ENCODE peak calls at places on chromosomes 3 and 15, in eight cellular contexts. One of them, this sample, is unnamed.

GRCh38 chr3:183800221-183800863 is 25.0 kb downstream of the MAP6D1 start:
- DNase-seq in AG04450: no peak
- DNase-seq in SK-N-SH: no peak
- DNase-seq in cardiac fibroblast: no peak
- DNase-seq in stomach: no peak
- DNase-seq in AG09319: no peak
- DNase-seq in AG04449: no peak
- DNase-seq in Peyer's patch: peak
- DNase-seq in this sample: no peak

GRCh38 chr3:193228206-193228605 is 12.8 kb upstream of the PLAAT1 start:
- DNase-seq in SK-N-SH: no peak
- DNase-seq in AG09319: no peak
- DNase-seq in cardiac fibroblast: no peak
- DNase-seq in stomach: no peak
- DNase-seq in AG04450: no peak
- DNase-seq in AG04449: no peak
- DNase-seq in Peyer's patch: no peak
- DNase-seq in this sample: no peak

GRCh38 chr15:40511093-40511471 is 40.3 kb downstream of the CHST14 start:
- DNase-seq in AG09319: no peak
- DNase-seq in AG04449: no peak
- DNase-seq in cardiac fibroblast: no peak
- DNase-seq in AG04450: no peak
- DNase-seq in SK-N-SH: no peak
- DNase-seq in Peyer's patch: peak
- DNase-seq in stomach: no peak
- DNase-seq in this sample: peak

GRCh38 chr15:29934251-29934650 is 112.0 kb upstream of the TJP1 start:
- DNase-seq in AG04450: no peak
- DNase-seq in AG04449: peak
- DNase-seq in stomach: no peak
- DNase-seq in SK-N-SH: no peak
- DNase-seq in cardiac fibroblast: peak
- DNase-seq in AG09319: no peak
- DNase-seq in Peyer's patch: no peak
- DNase-seq in this sample: peak

GRCh38 chr15:73755481-73755880 is 2.3 kb upstream of the INSYN1 start:
- DNase-seq in stomach: no peak
- DNase-seq in AG09319: no peak
- DNase-seq in AG04450: no peak
- DNase-seq in SK-N-SH: peak
- DNase-seq in AG04449: no peak
- DNase-seq in cardiac fibroblast: no peak
- DNase-seq in Peyer's patch: no peak
- DNase-seq in this sample: no peak

GRCh38 chr15:58038426-58039106 is 26.9 kb downstream of the ALDH1A2 start:
- DNase-seq in AG09319: no peak
- DNase-seq in AG04449: no peak
- DNase-seq in Peyer's patch: no peak
- DNase-seq in cardiac fibroblast: peak
- DNase-seq in stomach: peak
- DNase-seq in SK-N-SH: no peak
- DNase-seq in AG04450: no peak
- DNase-seq in this sample: peak

GRCh38 chr3:19506171-19506570 is 357.9 kb downstream of the KCNH8 start:
- DNase-seq in Peyer's patch: no peak
- DNase-seq in stomach: no peak
- DNase-seq in AG09319: no peak
- DNase-seq in AG04449: no peak
- DNase-seq in AG04450: no peak
- DNase-seq in SK-N-SH: no peak
- DNase-seq in cardiac fibroblast: no peak
- DNase-seq in this sample: no peak

GRCh38 chr3:69420781-69421520 is 35.1 kb upstream of the FRMD4B start:
- DNase-seq in Peyer's patch: no peak
- DNase-seq in stomach: no peak
- DNase-seq in cardiac fibroblast: peak
- DNase-seq in AG04449: no peak
- DNase-seq in SK-N-SH: peak
- DNase-seq in AG04450: no peak
- DNase-seq in AG09319: no peak
- DNase-seq in this sample: peak

GRCh38 chr3:151357461-151357850 is 27.1 kb downstream of the P2RY12 start:
- DNase-seq in AG04449: no peak
- DNase-seq in cardiac fibroblast: no peak
- DNase-seq in SK-N-SH: no peak
- DNase-seq in AG04450: no peak
- DNase-seq in AG09319: no peak
- DNase-seq in stomach: no peak
- DNase-seq in Peyer's patch: no peak
- DNase-seq in this sample: no peak

GRCh38 chr3:53822331-53822741 is 23.9 kb downstream of the CHDH start:
- DNase-seq in AG09319: no peak
- DNase-seq in SK-N-SH: no peak
- DNase-seq in stomach: peak
- DNase-seq in AG04450: no peak
- DNase-seq in cardiac fibroblast: no peak
- DNase-seq in AG04449: no peak
- DNase-seq in Peyer's patch: no peak
- DNase-seq in this sample: no peak

GRCh38 chr15:53694534-53694874 is 65.0 kb downstream of the WDR72 start:
- DNase-seq in AG04449: no peak
- DNase-seq in Peyer's patch: no peak
- DNase-seq in AG04450: no peak
- DNase-seq in stomach: no peak
- DNase-seq in AG09319: no peak
- DNase-seq in SK-N-SH: no peak
- DNase-seq in cardiac fibroblast: no peak
- DNase-seq in this sample: no peak

GRCh38 chr3:182460303-182460702 is 333.0 kb upstream of the ATP11B start:
- DNase-seq in AG04449: no peak
- DNase-seq in AG09319: no peak
- DNase-seq in Peyer's patch: no peak
- DNase-seq in AG04450: no peak
- DNase-seq in cardiac fibroblast: no peak
- DNase-seq in SK-N-SH: no peak
- DNase-seq in stomach: no peak
- DNase-seq in this sample: no peak

GRCh38 chr3:148466143-148466542 is 231.6 kb upstream of the AGTR1 start:
- DNase-seq in AG04450: no peak
- DNase-seq in stomach: no peak
- DNase-seq in cardiac fibroblast: peak
- DNase-seq in AG04449: no peak
- DNase-seq in Peyer's patch: no peak
- DNase-seq in SK-N-SH: no peak
- DNase-seq in AG09319: no peak
- DNase-seq in this sample: peak

GRCh38 chr15:26352406-26352805 is 420.5 kb downstream of the GABRB3 start:
- DNase-seq in Peyer's patch: no peak
- DNase-seq in cardiac fibroblast: no peak
- DNase-seq in AG04449: no peak
- DNase-seq in SK-N-SH: no peak
- DNase-seq in AG09319: no peak
- DNase-seq in stomach: no peak
- DNase-seq in AG04450: no peak
- DNase-seq in this sample: no peak

GRCh38 chr3:16203031-16203430 is 28.6 kb downstream of the GALNT15 start:
- DNase-seq in Peyer's patch: no peak
- DNase-seq in AG09319: no peak
- DNase-seq in stomach: no peak
- DNase-seq in AG04449: no peak
- DNase-seq in AG04450: peak
- DNase-seq in SK-N-SH: no peak
- DNase-seq in cardiac fibroblast: peak
- DNase-seq in this sample: peak

GRCh38 chr3:18428036-18428435 is 2.9 kb upstream of the SATB1 start:
- DNase-seq in Peyer's patch: no peak
- DNase-seq in SK-N-SH: no peak
- DNase-seq in AG04450: no peak
- DNase-seq in cardiac fibroblast: no peak
- DNase-seq in AG04449: no peak
- DNase-seq in AG09319: no peak
- DNase-seq in stomach: no peak
- DNase-seq in this sample: no peak

GRCh38 chr3:119763466-119763865 is 18.4 kb upstream of the NR1I2 start:
- DNase-seq in AG04449: no peak
- DNase-seq in cardiac fibroblast: no peak
- DNase-seq in AG09319: no peak
- DNase-seq in stomach: no peak
- DNase-seq in SK-N-SH: no peak
- DNase-seq in Peyer's patch: no peak
- DNase-seq in AG04450: no peak
- DNase-seq in this sample: no peak

GRCh38 chr3:59432676-59433075 is 382.9 kb upstream of the CFAP20DC start:
- DNase-seq in SK-N-SH: no peak
- DNase-seq in Peyer's patch: no peak
- DNase-seq in AG04450: no peak
- DNase-seq in cardiac fibroblast: no peak
- DNase-seq in AG04449: no peak
- DNase-seq in stomach: no peak
- DNase-seq in AG09319: no peak
- DNase-seq in this sample: peak

GRCh38 chr3:146166450-146167222 is 5.7 kb upstream of the PLOD2 start:
- DNase-seq in AG04449: peak
- DNase-seq in AG09319: no peak
- DNase-seq in stomach: no peak
- DNase-seq in Peyer's patch: no peak
- DNase-seq in SK-N-SH: no peak
- DNase-seq in cardiac fibroblast: peak
- DNase-seq in AG04450: no peak
- DNase-seq in this sample: peak

GRCh38 chr3:129003578-129004112 is 2.5 kb downstream of the EFCC1 start:
- DNase-seq in AG04449: no peak
- DNase-seq in AG09319: no peak
- DNase-seq in cardiac fibroblast: no peak
- DNase-seq in SK-N-SH: peak
- DNase-seq in Peyer's patch: peak
- DNase-seq in stomach: peak
- DNase-seq in AG04450: no peak
- DNase-seq in this sample: no peak
- TF ChIP-seq CTCF in AG04449: no peak
- TF ChIP-seq CTCF in AG09319: no peak
- TF ChIP-seq CTCF in cardiac fibroblast: no peak
- TF ChIP-seq CTCF in SK-N-SH: no peak
- TF ChIP-seq CTCF in Peyer's patch: no peak
- TF ChIP-seq CTCF in stomach: no peak
- TF ChIP-seq CTCF in AG04450: no peak
- TF ChIP-seq CTCF in this sample: no peak

GRCh38 chr3:127027811-127028548 is 45.1 kb downstream of the PLXNA1 start:
- DNase-seq in SK-N-SH: no peak
- DNase-seq in AG09319: no peak
- DNase-seq in AG04449: no peak
- DNase-seq in cardiac fibroblast: no peak
- DNase-seq in stomach: peak
- DNase-seq in Peyer's patch: peak
- DNase-seq in AG04450: no peak
- DNase-seq in this sample: no peak

GRCh38 chr3:127030328-127031045 is 47.6 kb downstream of the PLXNA1 start:
- DNase-seq in stomach: no peak
- DNase-seq in Peyer's patch: no peak
- DNase-seq in AG09319: no peak
- DNase-seq in AG04450: no peak
- DNase-seq in SK-N-SH: no peak
- DNase-seq in cardiac fibroblast: no peak
- DNase-seq in AG04449: no peak
- DNase-seq in this sample: no peak

GRCh38 chr3:127031046-127031810 is 48.3 kb downstream of the PLXNA1 start:
- DNase-seq in stomach: no peak
- DNase-seq in AG09319: no peak
- DNase-seq in SK-N-SH: no peak
- DNase-seq in cardiac fibroblast: no peak
- DNase-seq in AG04449: no peak
- DNase-seq in AG04450: no peak
- DNase-seq in Peyer's patch: no peak
- DNase-seq in this sample: no peak

GRCh38 chr3:127028766-127029520 is 46.0 kb downstream of the PLXNA1 start:
- DNase-seq in AG04449: no peak
- DNase-seq in stomach: no peak
- DNase-seq in cardiac fibroblast: no peak
- DNase-seq in AG09319: no peak
- DNase-seq in AG04450: no peak
- DNase-seq in Peyer's patch: no peak
- DNase-seq in SK-N-SH: no peak
- DNase-seq in this sample: no peak

DNA sequence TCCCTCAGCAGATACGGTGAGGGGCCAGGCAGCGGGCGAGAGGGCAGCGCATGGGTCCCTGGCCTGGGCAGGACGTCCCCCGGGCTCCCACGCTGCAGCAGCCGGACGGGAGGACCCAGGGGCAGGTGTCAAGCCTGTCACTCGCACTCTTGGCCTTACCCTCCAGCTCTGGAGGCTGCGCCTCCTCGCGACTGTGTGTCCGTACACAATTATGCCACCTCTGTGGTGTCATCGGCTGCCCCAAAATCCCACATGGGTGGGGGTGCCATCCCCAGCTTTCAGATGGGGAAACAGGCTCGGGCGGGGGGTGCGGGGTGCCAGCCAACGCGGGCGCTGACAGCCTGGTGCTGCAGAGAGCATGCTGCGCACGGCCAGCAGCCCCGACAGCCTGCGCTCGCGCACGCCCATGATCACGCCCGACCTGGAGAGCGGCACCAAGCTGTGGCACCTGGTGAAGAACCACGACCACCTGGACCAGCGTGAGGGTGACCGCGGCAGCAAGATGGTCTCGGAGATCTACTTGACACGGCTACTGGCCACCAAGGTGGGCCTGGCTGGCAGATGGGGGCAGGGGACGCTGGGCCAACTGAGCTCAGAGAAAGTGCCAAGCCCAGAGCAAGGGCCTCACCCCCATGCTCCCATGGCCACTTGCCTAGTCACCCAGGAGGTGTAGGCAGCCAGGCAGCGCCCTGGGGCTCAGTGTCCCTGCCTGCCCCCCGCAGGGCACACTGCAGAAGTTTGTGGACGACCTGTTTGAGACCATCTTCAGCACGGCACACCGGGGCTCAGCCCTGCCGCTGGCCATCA is 46.8 kb downstream of the PLXNA1 start:
- DNase-seq in AG04450: no peak
- DNase-seq in AG09319: no peak
- DNase-seq in stomach: no peak
- DNase-seq in AG04449: no peak
- DNase-seq in SK-N-SH: no peak
- DNase-seq in cardiac fibroblast: no peak
- DNase-seq in Peyer's patch: no peak
- DNase-seq in this sample: no peak
- TF ChIP-seq CTCF in AG04450: no peak
- TF ChIP-seq CTCF in AG09319: no peak
- TF ChIP-seq CTCF in stomach: no peak
- TF ChIP-seq CTCF in AG04449: no peak
- TF ChIP-seq CTCF in SK-N-SH: no peak
- TF ChIP-seq CTCF in cardiac fibroblast: no peak
- TF ChIP-seq CTCF in Peyer's patch: no peak
- TF ChIP-seq CTCF in this sample: no peak

GRCh38 chr3:159185443-159186050 is 383.7 kb downstream of the MFSD1 start:
- DNase-seq in SK-N-SH: no peak
- DNase-seq in AG09319: no peak
- DNase-seq in AG04450: no peak
- DNase-seq in cardiac fibroblast: no peak
- DNase-seq in stomach: no peak
- DNase-seq in Peyer's patch: no peak
- DNase-seq in AG04449: no peak
- DNase-seq in this sample: no peak
- TF ChIP-seq CTCF in SK-N-SH: no peak
- TF ChIP-seq CTCF in AG09319: no peak
- TF ChIP-seq CTCF in AG04450: no peak
- TF ChIP-seq CTCF in cardiac fibroblast: no peak
- TF ChIP-seq CTCF in stomach: no peak
- TF ChIP-seq CTCF in Peyer's patch: no peak
- TF ChIP-seq CTCF in AG04449: no peak
- TF ChIP-seq CTCF in this sample: no peak

GRCh38 chr15:63370764-63371163 is 10.9 kb downstream of the CA12 start:
- DNase-seq in AG04449: no peak
- DNase-seq in SK-N-SH: no peak
- DNase-seq in stomach: no peak
- DNase-seq in cardiac fibroblast: no peak
- DNase-seq in AG04450: no peak
- DNase-seq in AG09319: no peak
- DNase-seq in Peyer's patch: no peak
- DNase-seq in this sample: no peak
- TF ChIP-seq CTCF in AG04449: no peak
- TF ChIP-seq CTCF in SK-N-SH: no peak
- TF ChIP-seq CTCF in stomach: no peak
- TF ChIP-seq CTCF in cardiac fibroblast: no peak
- TF ChIP-seq CTCF in AG04450: no peak
- TF ChIP-seq CTCF in AG09319: no peak
- TF ChIP-seq CTCF in Peyer's patch: no peak
- TF ChIP-seq CTCF in this sample: no peak

This sample was measured in fibroblast of mammary gland.